ENCODE peak calls at places on chromosomes 6 and 20, in eight cellular contexts. One of them, this sample, is unnamed.

GRCh38 chr20:45340236-45340847 is 7.9 kb downstream of the SDC4 start:
- DNase-seq in naive thymus-derived CD4-positive, alpha-beta T cell: no peak
- DNase-seq in cardiac fibroblast: no peak
- DNase-seq in aorta: no peak
- DNase-seq in bronchial epithelial cell: no peak
- DNase-seq in GM23338: no peak
- DNase-seq in psoas muscle: no peak
- DNase-seq in CD4-positive, alpha-beta memory T cell: no peak
- DNase-seq in this sample: no peak

GRCh38 chr6:125919618-125920017 is 37.0 kb upstream of the HINT3 start:
- DNase-seq in naive thymus-derived CD4-positive, alpha-beta T cell: no peak
- DNase-seq in cardiac fibroblast: no peak
- DNase-seq in aorta: no peak
- DNase-seq in bronchial epithelial cell: peak
- DNase-seq in GM23338: no peak
- DNase-seq in psoas muscle: no peak
- DNase-seq in CD4-positive, alpha-beta memory T cell: no peak
- DNase-seq in this sample: no peak

GRCh38 chr20:2799271-2799670 is 1.2 kb downstream of the CPXM1 start:
- DNase-seq in naive thymus-derived CD4-positive, alpha-beta T cell: no peak
- DNase-seq in cardiac fibroblast: no peak
- DNase-seq in aorta: no peak
- DNase-seq in bronchial epithelial cell: no peak
- DNase-seq in GM23338: peak
- DNase-seq in psoas muscle: no peak
- DNase-seq in CD4-positive, alpha-beta memory T cell: no peak
- DNase-seq in this sample: no peak

GRCh38 chr6:16498957-16499356 is 260.6 kb downstream of the GMPR start:
- DNase-seq in naive thymus-derived CD4-positive, alpha-beta T cell: no peak
- DNase-seq in cardiac fibroblast: no peak
- DNase-seq in aorta: no peak
- DNase-seq in bronchial epithelial cell: no peak
- DNase-seq in GM23338: no peak
- DNase-seq in psoas muscle: no peak
- DNase-seq in CD4-positive, alpha-beta memory T cell: no peak
- DNase-seq in this sample: no peak

GRCh38 chr6:139605350-139605749 is 230.9 kb upstream of the CITED2 start:
- DNase-seq in naive thymus-derived CD4-positive, alpha-beta T cell: no peak
- DNase-seq in cardiac fibroblast: peak
- DNase-seq in aorta: peak
- DNase-seq in bronchial epithelial cell: peak
- DNase-seq in GM23338: no peak
- DNase-seq in psoas muscle: no peak
- DNase-seq in CD4-positive, alpha-beta memory T cell: no peak
- DNase-seq in this sample: no peak

GRCh38 chr20:43727980-43728590 is 1.3 kb upstream of the GTSF1L start:
- DNase-seq in naive thymus-derived CD4-positive, alpha-beta T cell: peak
- DNase-seq in cardiac fibroblast: no peak
- DNase-seq in aorta: no peak
- DNase-seq in bronchial epithelial cell: no peak
- DNase-seq in GM23338: no peak
- DNase-seq in psoas muscle: no peak
- DNase-seq in CD4-positive, alpha-beta memory T cell: peak
- DNase-seq in this sample: no peak

GRCh38 chr6:130885392-130886192 is 58.4 kb downstream of the SMLR1 start:
- DNase-seq in naive thymus-derived CD4-positive, alpha-beta T cell: peak
- DNase-seq in cardiac fibroblast: peak
- DNase-seq in aorta: peak
- DNase-seq in bronchial epithelial cell: peak
- DNase-seq in GM23338: peak
- DNase-seq in psoas muscle: peak
- DNase-seq in CD4-positive, alpha-beta memory T cell: peak
- DNase-seq in this sample: peak

GRCh38 chr6:84492246-84493135 is 265.0 kb upstream of the CEP162 start:
- DNase-seq in naive thymus-derived CD4-positive, alpha-beta T cell: no peak
- DNase-seq in cardiac fibroblast: no peak
- DNase-seq in aorta: no peak
- DNase-seq in bronchial epithelial cell: peak
- DNase-seq in GM23338: no peak
- DNase-seq in psoas muscle: no peak
- DNase-seq in CD4-positive, alpha-beta memory T cell: no peak
- DNase-seq in this sample: no peak

GRCh38 chr20:16485406-16485805 is 87.8 kb downstream of the KIF16B start:
- DNase-seq in naive thymus-derived CD4-positive, alpha-beta T cell: no peak
- DNase-seq in cardiac fibroblast: no peak
- DNase-seq in aorta: no peak
- DNase-seq in bronchial epithelial cell: peak
- DNase-seq in GM23338: no peak
- DNase-seq in psoas muscle: no peak
- DNase-seq in CD4-positive, alpha-beta memory T cell: no peak
- DNase-seq in this sample: no peak

GRCh38 chr20:24773751-24774201 is 175.3 kb upstream of the CST7 start:
- DNase-seq in naive thymus-derived CD4-positive, alpha-beta T cell: no peak
- DNase-seq in cardiac fibroblast: peak
- DNase-seq in aorta: no peak
- DNase-seq in bronchial epithelial cell: peak
- DNase-seq in GM23338: no peak
- DNase-seq in psoas muscle: no peak
- DNase-seq in CD4-positive, alpha-beta memory T cell: no peak
- DNase-seq in this sample: no peak

GRCh38 chr6:166852484-166852975 is 103.8 kb downstream of the RNASET2 start:
- DNase-seq in naive thymus-derived CD4-positive, alpha-beta T cell: peak
- DNase-seq in cardiac fibroblast: no peak
- DNase-seq in aorta: no peak
- DNase-seq in bronchial epithelial cell: no peak
- DNase-seq in GM23338: no peak
- DNase-seq in psoas muscle: no peak
- DNase-seq in CD4-positive, alpha-beta memory T cell: no peak
- DNase-seq in this sample: no peak

GRCh38 chr6:88908598-88909548 is 54.5 kb downstream of the RNGTT start:
- DNase-seq in naive thymus-derived CD4-positive, alpha-beta T cell: no peak
- DNase-seq in cardiac fibroblast: no peak
- DNase-seq in aorta: peak
- DNase-seq in bronchial epithelial cell: no peak
- DNase-seq in GM23338: no peak
- DNase-seq in psoas muscle: peak
- DNase-seq in CD4-positive, alpha-beta memory T cell: no peak
- DNase-seq in this sample: no peak

DNA sequence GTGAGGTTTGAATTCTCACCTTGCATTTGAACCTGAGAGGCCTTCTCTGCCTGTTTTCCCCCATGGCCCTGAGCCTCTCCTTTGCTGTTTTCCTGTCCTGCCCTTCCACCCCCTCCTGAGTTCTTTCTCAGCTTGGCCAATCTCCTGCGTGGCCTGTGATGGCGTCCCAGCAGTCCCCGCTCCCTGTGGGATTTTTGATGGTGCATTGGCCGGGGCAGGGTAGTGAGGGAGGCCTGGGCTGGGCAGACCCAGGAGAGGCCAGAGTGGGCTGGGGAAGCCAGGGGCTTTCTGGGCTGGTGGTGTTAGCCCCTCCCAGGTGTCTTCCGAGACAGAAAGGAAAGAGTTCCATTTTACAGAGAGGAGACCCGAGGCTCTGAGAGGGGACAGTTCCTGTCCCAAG is 6.3 kb downstream of the CEBPB start:
- DNase-seq in naive thymus-derived CD4-positive, alpha-beta T cell: no peak
- DNase-seq in cardiac fibroblast: no peak
- DNase-seq in aorta: peak
- DNase-seq in bronchial epithelial cell: no peak
- DNase-seq in GM23338: no peak
- DNase-seq in psoas muscle: no peak
- DNase-seq in CD4-positive, alpha-beta memory T cell: no peak
- DNase-seq in this sample: no peak
- H3K4me3 ChIP-seq in naive thymus-derived CD4-positive, alpha-beta T cell: no peak
- H3K4me3 ChIP-seq in cardiac fibroblast: no peak
- H3K4me3 ChIP-seq in aorta: no peak
- H3K4me3 ChIP-seq in bronchial epithelial cell: no peak
- H3K4me3 ChIP-seq in GM23338: no peak
- H3K4me3 ChIP-seq in psoas muscle: no peak
- H3K4me3 ChIP-seq in CD4-positive, alpha-beta memory T cell: no peak
- H3K4me3 ChIP-seq in this sample: no peak

GRCh38 chr20:50848341-50848808 is 53.5 kb downstream of the BCAS4 start:
- DNase-seq in naive thymus-derived CD4-positive, alpha-beta T cell: no peak
- DNase-seq in cardiac fibroblast: peak
- DNase-seq in aorta: peak
- DNase-seq in bronchial epithelial cell: peak
- DNase-seq in GM23338: no peak
- DNase-seq in psoas muscle: no peak
- DNase-seq in CD4-positive, alpha-beta memory T cell: no peak
- DNase-seq in this sample: no peak
- H3K4me3 ChIP-seq in naive thymus-derived CD4-positive, alpha-beta T cell: no peak
- H3K4me3 ChIP-seq in cardiac fibroblast: no peak
- H3K4me3 ChIP-seq in aorta: no peak
- H3K4me3 ChIP-seq in bronchial epithelial cell: no peak
- H3K4me3 ChIP-seq in GM23338: no peak
- H3K4me3 ChIP-seq in psoas muscle: peak
- H3K4me3 ChIP-seq in CD4-positive, alpha-beta memory T cell: no peak
- H3K4me3 ChIP-seq in this sample: no peak

GRCh38 chr6:106782524-106783265 is 153.3 kb downstream of the QRSL1 start:
- DNase-seq in naive thymus-derived CD4-positive, alpha-beta T cell: no peak
- DNase-seq in cardiac fibroblast: no peak
- DNase-seq in aorta: no peak
- DNase-seq in bronchial epithelial cell: no peak
- DNase-seq in GM23338: no peak
- DNase-seq in psoas muscle: no peak
- DNase-seq in CD4-positive, alpha-beta memory T cell: no peak
- DNase-seq in this sample: no peak
- H3K4me3 ChIP-seq in naive thymus-derived CD4-positive, alpha-beta T cell: no peak
- H3K4me3 ChIP-seq in cardiac fibroblast: no peak
- H3K4me3 ChIP-seq in aorta: no peak
- H3K4me3 ChIP-seq in bronchial epithelial cell: no peak
- H3K4me3 ChIP-seq in GM23338: no peak
- H3K4me3 ChIP-seq in psoas muscle: no peak
- H3K4me3 ChIP-seq in CD4-positive, alpha-beta memory T cell: no peak
- H3K4me3 ChIP-seq in this sample: no peak

GRCh38 chr6:56716229-56716628 is 73.5 kb upstream of the DST start:
- DNase-seq in naive thymus-derived CD4-positive, alpha-beta T cell: no peak
- DNase-seq in cardiac fibroblast: no peak
- DNase-seq in aorta: no peak
- DNase-seq in bronchial epithelial cell: no peak
- DNase-seq in GM23338: no peak
- DNase-seq in psoas muscle: no peak
- DNase-seq in CD4-positive, alpha-beta memory T cell: no peak
- DNase-seq in this sample: no peak
- H3K4me3 ChIP-seq in naive thymus-derived CD4-positive, alpha-beta T cell: no peak
- H3K4me3 ChIP-seq in cardiac fibroblast: no peak
- H3K4me3 ChIP-seq in aorta: no peak
- H3K4me3 ChIP-seq in bronchial epithelial cell: no peak
- H3K4me3 ChIP-seq in GM23338: no peak
- H3K4me3 ChIP-seq in psoas muscle: no peak
- H3K4me3 ChIP-seq in CD4-positive, alpha-beta memory T cell: no peak
- H3K4me3 ChIP-seq in this sample: no peak

GRCh38 chr20:22770240-22770800 is 185.9 kb upstream of the FOXA2 start:
- DNase-seq in naive thymus-derived CD4-positive, alpha-beta T cell: no peak
- DNase-seq in cardiac fibroblast: peak
- DNase-seq in aorta: no peak
- DNase-seq in bronchial epithelial cell: peak
- DNase-seq in GM23338: no peak
- DNase-seq in psoas muscle: no peak
- DNase-seq in CD4-positive, alpha-beta memory T cell: no peak
- DNase-seq in this sample: no peak

GRCh38 chr20:22768779-22769178 is 184.4 kb upstream of the FOXA2 start:
- DNase-seq in naive thymus-derived CD4-positive, alpha-beta T cell: no peak
- DNase-seq in cardiac fibroblast: peak
- DNase-seq in aorta: no peak
- DNase-seq in bronchial epithelial cell: peak
- DNase-seq in GM23338: peak
- DNase-seq in psoas muscle: no peak
- DNase-seq in CD4-positive, alpha-beta memory T cell: no peak
- DNase-seq in this sample: no peak

GRCh38 chr20:22773326-22773725 is 189.0 kb upstream of the FOXA2 start:
- DNase-seq in naive thymus-derived CD4-positive, alpha-beta T cell: no peak
- DNase-seq in cardiac fibroblast: no peak
- DNase-seq in aorta: no peak
- DNase-seq in bronchial epithelial cell: no peak
- DNase-seq in GM23338: no peak
- DNase-seq in psoas muscle: no peak
- DNase-seq in CD4-positive, alpha-beta memory T cell: no peak
- DNase-seq in this sample: no peak

GRCh38 chr20:22768266-22768665 is 183.9 kb upstream of the FOXA2 start:
- DNase-seq in naive thymus-derived CD4-positive, alpha-beta T cell: no peak
- DNase-seq in cardiac fibroblast: peak
- DNase-seq in aorta: no peak
- DNase-seq in bronchial epithelial cell: no peak
- DNase-seq in GM23338: no peak
- DNase-seq in psoas muscle: no peak
- DNase-seq in CD4-positive, alpha-beta memory T cell: no peak
- DNase-seq in this sample: no peak

GRCh38 chr20:22771706-22772105 is 187.3 kb upstream of the FOXA2 start:
- DNase-seq in naive thymus-derived CD4-positive, alpha-beta T cell: no peak
- DNase-seq in cardiac fibroblast: no peak
- DNase-seq in aorta: no peak
- DNase-seq in bronchial epithelial cell: peak
- DNase-seq in GM23338: no peak
- DNase-seq in psoas muscle: no peak
- DNase-seq in CD4-positive, alpha-beta memory T cell: no peak
- DNase-seq in this sample: no peak
- H3K4me3 ChIP-seq in naive thymus-derived CD4-positive, alpha-beta T cell: no peak
- H3K4me3 ChIP-seq in cardiac fibroblast: no peak
- H3K4me3 ChIP-seq in aorta: no peak
- H3K4me3 ChIP-seq in bronchial epithelial cell: no peak
- H3K4me3 ChIP-seq in GM23338: no peak
- H3K4me3 ChIP-seq in psoas muscle: no peak
- H3K4me3 ChIP-seq in CD4-positive, alpha-beta memory T cell: no peak
- H3K4me3 ChIP-seq in this sample: no peak

GRCh38 chr6:53530346-53530745 is 14.6 kb downstream of the GCLC start:
- DNase-seq in naive thymus-derived CD4-positive, alpha-beta T cell: no peak
- DNase-seq in cardiac fibroblast: peak
- DNase-seq in aorta: no peak
- DNase-seq in bronchial epithelial cell: peak
- DNase-seq in GM23338: peak
- DNase-seq in psoas muscle: no peak
- DNase-seq in CD4-positive, alpha-beta memory T cell: no peak
- DNase-seq in this sample: no peak
- H3K4me3 ChIP-seq in naive thymus-derived CD4-positive, alpha-beta T cell: no peak
- H3K4me3 ChIP-seq in cardiac fibroblast: no peak
- H3K4me3 ChIP-seq in aorta: no peak
- H3K4me3 ChIP-seq in bronchial epithelial cell: no peak
- H3K4me3 ChIP-seq in GM23338: no peak
- H3K4me3 ChIP-seq in psoas muscle: no peak
- H3K4me3 ChIP-seq in CD4-positive, alpha-beta memory T cell: no peak
- H3K4me3 ChIP-seq in this sample: no peak

GRCh38 chr6:73746776-73747175 is 50.8 kb downstream of the CD109 start:
- DNase-seq in naive thymus-derived CD4-positive, alpha-beta T cell: no peak
- DNase-seq in cardiac fibroblast: peak
- DNase-seq in aorta: no peak
- DNase-seq in bronchial epithelial cell: no peak
- DNase-seq in GM23338: no peak
- DNase-seq in psoas muscle: no peak
- DNase-seq in CD4-positive, alpha-beta memory T cell: no peak
- DNase-seq in this sample: no peak
- H3K4me3 ChIP-seq in naive thymus-derived CD4-positive, alpha-beta T cell: peak
- H3K4me3 ChIP-seq in cardiac fibroblast: no peak
- H3K4me3 ChIP-seq in aorta: no peak
- H3K4me3 ChIP-seq in bronchial epithelial cell: no peak
- H3K4me3 ChIP-seq in GM23338: no peak
- H3K4me3 ChIP-seq in psoas muscle: no peak
- H3K4me3 ChIP-seq in CD4-positive, alpha-beta memory T cell: no peak
- H3K4me3 ChIP-seq in this sample: no peak

DNA sequence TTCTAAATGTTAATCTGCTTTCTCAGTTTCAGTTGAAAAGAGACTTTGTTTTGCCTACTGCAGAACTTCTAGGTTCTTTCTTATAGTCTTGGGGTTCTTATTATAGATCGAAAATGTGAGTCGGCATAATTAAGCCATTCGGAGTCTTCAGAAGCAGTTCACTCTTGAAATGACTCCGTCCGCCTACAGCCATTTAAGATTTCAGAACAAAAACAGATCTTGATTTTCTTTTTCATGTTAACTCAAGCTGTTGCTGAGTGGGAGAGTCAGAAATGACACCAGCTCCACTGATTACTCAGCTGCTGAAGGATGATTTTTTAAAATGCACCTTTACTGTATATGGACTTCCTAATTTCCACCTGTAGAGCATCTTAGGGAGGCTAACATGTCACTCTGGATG is 15.9 kb downstream of the PRDM1 start:
- DNase-seq in naive thymus-derived CD4-positive, alpha-beta T cell: no peak
- DNase-seq in cardiac fibroblast: no peak
- DNase-seq in aorta: no peak
- DNase-seq in bronchial epithelial cell: no peak
- DNase-seq in GM23338: no peak
- DNase-seq in psoas muscle: no peak
- DNase-seq in CD4-positive, alpha-beta memory T cell: no peak
- DNase-seq in this sample: no peak
- H3K4me3 ChIP-seq in naive thymus-derived CD4-positive, alpha-beta T cell: peak
- H3K4me3 ChIP-seq in cardiac fibroblast: no peak
- H3K4me3 ChIP-seq in aorta: no peak
- H3K4me3 ChIP-seq in bronchial epithelial cell: no peak
- H3K4me3 ChIP-seq in GM23338: no peak
- H3K4me3 ChIP-seq in psoas muscle: no peak
- H3K4me3 ChIP-seq in CD4-positive, alpha-beta memory T cell: peak
- H3K4me3 ChIP-seq in this sample: no peak